ENCODE peak calls at places on chromosomes 13 and 19, in six cellular contexts. A is heart right ventricle, R is fibroblast of villous mesenchyme, F is fibroblast of the aortic adventitia, M is IMR-90, N is choroid plexus epithelial cell. D is an unnamed sample.

GRCh38 chr13:76398426-76398825 is 487.8 kb downstream of the KCTD12 start:
- DNase-seq in A (no peak), R (no peak), F (no peak), M (peak), N (peak), D (no peak)

GRCh38 chr19:48506138-48506733 is 5.4 kb downstream of the LMTK3 start:
- DNase-seq in A (no peak), R (peak), F (peak), M (peak), N (peak), D (no peak)

GRCh38 chr19:43544077-43544476 is 11.1 kb downstream of the ZNF575 start:
- DNase-seq in A (no peak), R (no peak), F (no peak), M (no peak), N (no peak), D (no peak)

GRCh38 chr13:76338003-76338402 is 548.2 kb downstream of the KCTD12 start:
- DNase-seq in A (no peak), R (no peak), F (no peak), M (no peak), N (no peak), D (no peak)

GRCh38 chr19:17394891-17395415 is 957 bp upstream of the CCDC194 start:
- DNase-seq in A (peak), R (peak), F (no peak), M (peak), N (peak), D (no peak)

GRCh38 chr19:34555447-34555846 is 73.9 kb downstream of the WTIP start:
- DNase-seq in A (no peak), R (peak), F (peak), M (no peak), N (peak), D (no peak)

GRCh38 chr13:39777527-39778061 is 122.1 kb downstream of the COG6 start:
- DNase-seq in A (no peak), R (peak), F (peak), M (peak), N (peak), D (peak)

GRCh38 chr19:42323852-42324654 is 1.4 kb upstream of the MEGF8 start:
- DNase-seq in A (no peak), R (no peak), F (no peak), M (no peak), N (no peak), D (no peak)

GRCh38 chr13:50082426-50083283 is 67.4 kb downstream of the KCNRG start:
- DNase-seq in A (peak), R (peak), F (peak), M (peak), N (peak), D (no peak)

GRCh38 chr13:49439609-49440008 is 4.3 kb downstream of the CAB39L start:
- DNase-seq in A (no peak), R (no peak), F (no peak), M (no peak), N (no peak), D (no peak)

GRCh38 chr13:28026508-28026907 is 38.0 kb upstream of the URAD start:
- DNase-seq in A (no peak), R (no peak), F (no peak), M (no peak), N (no peak), D (no peak)

GRCh38 chr13:49240017-49240416 is 7.7 kb upstream of the CDADC1 start:
- DNase-seq in A (no peak), R (peak), F (peak), M (peak), N (peak), D (peak)

GRCh38 chr19:4068058-4068966 is 1.6 kb upstream of the ZBTB7A start:
- DNase-seq in A (no peak), R (no peak), F (no peak), M (no peak), N (no peak), D (no peak)

GRCh38 chr13:21526707-21527454 is 67.8 kb upstream of the ZDHHC20 start:
- DNase-seq in A (no peak), R (no peak), F (no peak), M (no peak), N (no peak), D (no peak)

GRCh38 chr19:51026554-51026831 is at the start of gene KLK11:
- DNase-seq in A (no peak), R (no peak), F (no peak), M (no peak), N (no peak), D (no peak)

GRCh38 chr19:33486407-33486806 is 35.2 kb downstream of the PEPD start:
- DNase-seq in A (no peak), R (no peak), F (no peak), M (no peak), N (no peak), D (no peak)

GRCh38 chr19:7368456-7368855 is 19.7 kb downstream of the ARHGEF18 start:
- DNase-seq in A (no peak), R (peak), F (no peak), M (no peak), N (no peak), D (no peak)

GRCh38 chr19:50214699-50215543 is 11.5 kb downstream of the MYH14 start:
- DNase-seq in A (no peak), R (no peak), F (no peak), M (no peak), N (no peak), D (no peak)

GRCh38 chr13:19606152-19606551 is 27.3 kb upstream of the MPHOSPH8 start:
- DNase-seq in A (no peak), R (peak), F (peak), M (peak), N (no peak), D (no peak)
- H3K4me3 ChIP-seq in A (no peak), R (no peak), F (no peak), M (no peak), N (no peak), D (no peak)

GRCh38 chr13:105414639-105415038 is 1120.8 kb downstream of the EFNB2 start:
- DNase-seq in A (no peak), R (no peak), F (no peak), M (no peak), N (no peak), D (no peak)

GRCh38 chr13:105406551-105406950 is 1128.9 kb downstream of the EFNB2 start:
- DNase-seq in A (no peak), R (no peak), F (no peak), M (no peak), N (no peak), D (no peak)

GRCh38 chr13:105412171-105412570 is 1123.3 kb downstream of the EFNB2 start:
- DNase-seq in A (no peak), R (no peak), F (no peak), M (no peak), N (no peak), D (no peak)

DNA sequence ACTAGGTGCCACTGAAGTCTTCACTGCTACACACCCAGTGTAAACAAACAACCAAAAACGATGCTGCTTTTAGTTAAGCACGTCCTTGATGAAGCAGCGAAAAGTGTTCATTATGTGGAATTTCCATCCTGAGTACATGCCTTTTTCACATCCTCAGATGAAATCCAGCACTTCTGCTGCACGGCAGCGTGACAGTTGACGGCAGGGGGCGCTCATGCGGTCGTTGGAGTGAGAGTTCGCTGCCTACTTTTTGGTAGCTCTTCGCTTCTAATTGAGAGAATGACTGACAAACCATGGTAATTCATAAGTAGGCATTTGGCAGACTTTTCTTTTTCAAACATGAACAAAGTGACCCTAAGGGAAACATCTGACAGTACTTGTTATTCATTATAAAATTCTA is 1124.9 kb downstream of the EFNB2 start:
- DNase-seq in A (peak), R (peak), F (peak), M (peak), N (peak), D (no peak)
- TF ChIP-seq CTCF in A (peak), R (peak), F (peak), M (peak), N (peak), D (peak)

GRCh38 chr13:113091211-113091771 is 14.3 kb upstream of the F7 start:
- DNase-seq in A (no peak), R (no peak), F (no peak), M (no peak), N (no peak), D (no peak)
- H3K4me3 ChIP-seq in A (no peak), R (no peak), F (no peak), M (no peak), N (no peak), D (no peak)

GRCh38 chr13:91409661-91410060 is 11.2 kb downstream of the GPC5 start:
- DNase-seq in A (no peak), R (no peak), F (no peak), M (no peak), N (no peak), D (no peak)

GRCh38 chr13:91405240-91405639 is 6.8 kb downstream of the GPC5 start:
- DNase-seq in A (no peak), R (no peak), F (no peak), M (no peak), N (no peak), D (no peak)

GRCh38 chr13:91401916-91402315 is 3.5 kb downstream of the GPC5 start:
- DNase-seq in A (no peak), R (no peak), F (no peak), M (no peak), N (no peak), D (no peak)

DNA sequence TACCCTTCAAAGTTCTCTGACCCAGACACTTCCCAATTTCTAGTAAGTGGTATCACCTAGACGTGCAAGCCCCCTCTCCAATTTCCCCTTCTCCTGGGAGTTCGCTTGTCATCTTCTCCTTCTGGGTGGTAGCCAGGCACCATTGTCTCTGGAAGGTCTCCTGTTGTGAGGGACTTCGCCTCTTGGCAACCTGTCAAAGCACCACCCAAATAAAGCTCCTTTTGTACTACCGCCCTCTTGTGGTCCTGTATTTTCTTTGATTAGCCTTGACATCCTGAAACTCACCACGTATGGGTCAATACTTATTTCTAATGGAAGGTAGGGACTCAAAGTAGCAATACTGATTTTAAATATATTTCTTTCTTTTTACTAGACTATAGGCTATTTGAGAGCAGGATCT is 8.2 kb downstream of the GPC5 start:
- DNase-seq in A (no peak), R (peak), F (peak), M (peak), N (peak), D (no peak)
- TF ChIP-seq CTCF in A (no peak), R (peak), F (peak), M (peak), N (peak), D (peak)

GRCh38 chr13:55673910-55674309 is 1466.8 kb upstream of the PRR20A start:
- DNase-seq in A (no peak), R (no peak), F (no peak), M (no peak), N (no peak), D (no peak)
- H3K4me3 ChIP-seq in A (no peak), R (no peak), F (no peak), M (no peak), N (no peak), D (no peak)

DNA sequence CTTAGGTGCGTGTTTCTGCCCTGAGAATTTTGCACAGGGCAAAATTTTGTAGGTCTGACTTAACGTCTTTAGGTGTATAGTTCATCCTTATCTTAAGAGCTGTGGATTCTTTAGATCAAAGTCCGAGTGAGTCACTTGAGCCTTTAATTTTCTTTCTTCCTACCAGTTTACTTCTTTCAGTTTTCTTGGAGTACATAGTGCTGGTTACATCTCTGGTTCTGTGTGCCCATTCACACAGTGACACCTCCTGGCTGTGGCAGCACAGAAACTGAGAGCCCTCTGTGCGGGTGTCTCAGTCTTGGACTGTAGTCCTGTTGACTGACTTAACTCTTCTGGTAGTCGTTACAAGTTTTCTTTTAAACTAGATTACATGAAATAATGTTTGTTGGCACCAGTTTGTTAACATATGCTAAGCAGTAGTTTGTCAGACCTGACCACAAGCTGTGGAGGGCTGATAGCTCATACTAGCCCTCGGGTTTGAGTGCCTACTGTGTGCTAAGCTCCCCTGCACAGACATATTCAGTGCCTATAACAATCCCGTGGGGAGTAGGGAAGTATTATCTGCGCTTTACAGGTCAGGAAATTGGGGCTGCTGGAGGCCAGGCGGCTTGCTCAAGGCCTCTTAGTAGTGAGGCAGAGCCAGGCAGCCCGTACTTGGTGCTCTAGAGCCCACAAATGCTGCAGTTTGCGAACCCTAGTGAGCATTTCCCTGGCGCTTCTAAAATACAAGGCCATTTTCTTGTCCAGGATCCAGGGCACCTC is 1.6 kb downstream of the GATAD2A start:
- DNase-seq in A (no peak), R (peak), F (peak), M (peak), N (peak), D (no peak)
- TF ChIP-seq CTCF in A (no peak), R (peak), F (peak), M (peak), N (peak), D (peak)